ENCODE peak calls at places on chromosome 3, in eight cellular contexts. A is fibroblast of lung, M is mammary epithelial cell, H is tibial artery, V is HFF-Myc, R is colonic mucosa, C is lower lobe of right lung, W is psoas muscle. Q is an unnamed sample.

GRCh38 chr3:122305818-122306621 is 19.0 kb upstream of the CSTA start:
- DNase-seq in W (no peak), M (peak), R (peak), A (peak), H (no peak), C (no peak), V (no peak), Q (peak)

GRCh38 chr3:87145553-87145952 is 81.6 kb upstream of the CHMP2B start:
- DNase-seq in M (peak), R (no peak), A (no peak), H (no peak), W (no peak), C (no peak), V (no peak), Q (no peak)

GRCh38 chr3:29697989-29698388 is 417.1 kb downstream of the RBMS3 start:
- DNase-seq in A (peak), M (peak), R (no peak), V (no peak), H (no peak), C (no peak), W (no peak), Q (peak)

GRCh38 chr3:55203006-55203405 is 275.1 kb upstream of the LRTM1 start:
- DNase-seq in M (no peak), R (no peak), C (no peak), W (no peak), A (peak), V (no peak), H (no peak), Q (no peak)

GRCh38 chr3:100245146-100245545 is 15.6 kb upstream of the TBC1D23 start:
- DNase-seq in W (no peak), R (no peak), V (no peak), C (no peak), A (peak), M (no peak), H (no peak), Q (no peak)

GRCh38 chr3:138455801-138456716 is 21.6 kb downstream of the ESYT3 start:
- DNase-seq in C (peak), R (no peak), A (peak), V (no peak), W (no peak), M (no peak), H (no peak), Q (no peak)

GRCh38 chr3:184417619-184418327 is 37.9 kb downstream of the CHRD start:
- DNase-seq in A (peak), M (peak), H (peak), V (peak), W (peak), C (peak), R (peak), Q (peak)

GRCh38 chr3:185687479-185687878 is 101.4 kb downstream of the SENP2 start:
- DNase-seq in V (no peak), C (no peak), W (no peak), M (peak), R (no peak), A (peak), H (no peak), Q (no peak)

DNA sequence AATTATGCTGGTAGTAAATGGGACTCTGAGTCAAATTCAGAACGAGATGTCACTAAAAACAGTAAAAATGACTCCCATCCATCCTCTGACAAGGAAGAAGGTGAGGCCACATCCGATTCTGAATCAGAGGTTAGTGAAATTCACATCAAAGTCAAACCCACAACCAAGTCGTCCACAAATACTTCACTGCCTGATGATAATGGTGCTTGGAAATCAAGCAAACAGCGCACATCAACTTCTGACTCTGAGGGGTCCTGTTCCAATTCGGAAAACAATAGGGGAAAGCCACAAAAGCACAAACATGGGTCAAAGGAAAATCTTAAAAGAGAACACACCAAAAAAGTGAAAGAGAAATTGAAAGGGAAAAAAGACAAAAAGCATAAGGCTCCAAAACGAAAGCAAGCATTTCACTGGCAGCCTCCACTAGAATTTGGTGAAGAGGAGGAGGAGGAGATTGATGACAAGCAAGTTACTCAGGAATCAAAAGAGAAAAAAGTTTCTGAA is 15.1 kb upstream of the ZBTB47 start:
- DNase-seq in W (no peak), C (no peak), A (no peak), R (no peak), H (no peak), V (no peak), M (no peak), Q (no peak)
- H3K4me3 ChIP-seq in W (no peak), C (peak), A (no peak), R (no peak), H (no peak), V (no peak), M (no peak), Q (no peak)

GRCh38 chr3:13647314-13648059 is 98.6 kb downstream of the FBLN2 start:
- DNase-seq in R (no peak), H (no peak), C (no peak), A (peak), W (no peak), M (peak), V (no peak), Q (no peak)

GRCh38 chr3:13648744-13649096 is 99.8 kb downstream of the FBLN2 start:
- DNase-seq in V (no peak), R (no peak), C (no peak), M (no peak), W (no peak), H (no peak), A (no peak), Q (no peak)

GRCh38 chr3:13645791-13646637 is 97.1 kb downstream of the FBLN2 start:
- DNase-seq in H (no peak), V (no peak), C (no peak), A (no peak), M (no peak), R (no peak), W (no peak), Q (no peak)

GRCh38 chr3:13650210-13651056 is 101.5 kb downstream of the FBLN2 start:
- DNase-seq in V (peak), R (peak), A (peak), H (peak), C (peak), W (peak), M (peak), Q (no peak)

GRCh38 chr3:13648060-13648743 is 99.3 kb downstream of the FBLN2 start:
- DNase-seq in H (peak), R (peak), C (peak), V (peak), W (peak), M (peak), A (peak), Q (peak)
- H3K4me3 ChIP-seq in H (no peak), R (no peak), C (no peak), V (no peak), W (no peak), M (no peak), A (no peak), Q (no peak)

DNA sequence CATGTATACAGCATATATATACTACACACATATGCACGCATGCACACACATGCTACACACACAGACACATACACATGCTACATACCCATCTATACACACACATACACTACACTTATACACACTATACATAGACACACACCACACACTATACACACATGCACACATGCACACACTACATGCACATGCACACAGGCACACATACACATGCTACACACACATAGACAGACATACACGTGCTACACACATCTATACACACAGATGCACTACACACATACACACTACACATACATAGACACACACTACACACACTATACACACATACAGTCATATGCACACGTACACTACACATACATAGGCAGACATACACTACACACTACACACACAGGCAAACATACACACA is 51.2 kb upstream of the PRR20G start:
- DNase-seq in C (no peak), R (no peak), M (no peak), H (no peak), A (no peak), V (no peak), W (no peak), Q (no peak)
- H3K4me3 ChIP-seq in C (no peak), R (no peak), M (no peak), H (no peak), A (no peak), V (no peak), W (no peak), Q (no peak)

GRCh38 chr3:129180461-129180860 is 3.2 kb downstream of the CNBP start:
- DNase-seq in A (peak), C (no peak), R (no peak), W (no peak), H (no peak), M (no peak), V (no peak), Q (no peak)
- H3K4me3 ChIP-seq in A (peak), C (peak), R (no peak), W (peak), H (peak), M (peak), V (peak), Q (peak)

GRCh38 chr3:153051427-153052095 is 110.5 kb upstream of the RAP2B start:
- DNase-seq in R (peak), W (no peak), A (peak), C (no peak), H (no peak), V (peak), M (peak), Q (no peak)
- H3K4me3 ChIP-seq in R (no peak), W (no peak), A (no peak), C (no peak), H (no peak), V (no peak), M (no peak), Q (no peak)

GRCh38 chr3:175066617-175067415 is 207.7 kb downstream of the NAALADL2 start:
- DNase-seq in W (no peak), M (no peak), H (no peak), C (no peak), R (no peak), A (peak), V (no peak), Q (no peak)
- H3K4me3 ChIP-seq in W (no peak), M (no peak), H (no peak), C (no peak), R (no peak), A (no peak), V (no peak), Q (no peak)

Q was measured in LNCaP clone FGC.